ENCODE peak calls at places on chromosomes 6 and 20, in five cellular contexts. P is astrocyte, S is pancreas, K is endothelial cell of umbilical vein, L is GM06990. M is an unnamed sample. For H3K36me3, the result is how much of the 10 kb centered on the place peaks cover.

GRCh38 chr6:111981441-111981840 is 72.5 kb upstream of the CCN6 start:
- DNase-seq in P (no peak), S (no peak), K (no peak), L (no peak), M (no peak)

GRCh38 chr6:169397684-169398083 is 144.0 kb upstream of the THBS2 start:
- DNase-seq in P (no peak), S (no peak), K (no peak), L (no peak), M (no peak)

GRCh38 chr20:19137641-19138040 is 74.8 kb upstream of the SLC24A3 start:
- DNase-seq in P (no peak), S (no peak), K (no peak), L (no peak), M (no peak)

GRCh38 chr6:54010340-54011276 is 100.6 kb upstream of the MLIP start:
- DNase-seq in P (no peak), S (no peak), K (no peak), L (no peak), M (no peak)

GRCh38 chr6:26195924-26196845 is 109.0 kb downstream of the HFE start:
- DNase-seq in P (no peak), S (no peak), K (peak), L (peak), M (no peak)

GRCh38 chr6:37994238-37994637 is 174.7 kb downstream of the ZFAND3 start:
- DNase-seq in P (peak), S (no peak), K (peak), L (no peak), M (no peak)

GRCh38 chr6:68778356-68779020 is 143.4 kb downstream of the ADGRB3 start:
- DNase-seq in P (peak), S (peak), K (no peak), L (no peak), M (peak)

GRCh38 chr20:44730441-44730840 is 15.2 kb upstream of the KCNK15 start:
- DNase-seq in P (peak), S (no peak), K (peak), L (no peak), M (no peak)

GRCh38 chr6:40999498-41000070 is 39.4 kb downstream of the UNC5CL start:
- DNase-seq in P (peak), S (peak), K (peak), L (no peak), M (no peak)

GRCh38 chr6:11229267-11230043 is 3.0 kb downstream of the NEDD9 start:
- DNase-seq in P (no peak), S (no peak), K (peak), L (no peak), M (peak)

GRCh38 chr6:54801669-54802068 is 44.9 kb upstream of the FAM83B start:
- DNase-seq in P (peak), S (no peak), K (peak), L (no peak), M (no peak)

GRCh38 chr6:11722224-11722623 is 56.4 kb downstream of the ADTRP start:
- DNase-seq in P (no peak), S (no peak), K (no peak), L (no peak), M (no peak)

GRCh38 chr6:107310362-107310761 is 149.0 kb downstream of the PDSS2 start:
- DNase-seq in P (no peak), S (no peak), K (no peak), L (no peak), M (no peak)

GRCh38 chr20:39069976-39070375 is 107.8 kb downstream of the DHX35 start:
- DNase-seq in P (no peak), S (no peak), K (no peak), L (no peak), M (no peak)

GRCh38 chr6:868212-868611 is 175.3 kb upstream of the EXOC2 start:
- DNase-seq in P (no peak), S (no peak), K (no peak), L (no peak), M (no peak)
- H3K36me3 ChIP-seq in P (under half), S (under half), K (under half), L (under half), M (under half)

GRCh38 chr6:33453361-33454008 is 891 bp upstream of the ZBTB9 start:
- DNase-seq in P (peak), S (no peak), K (no peak), L (no peak), M (no peak)

GRCh38 chr6:33451606-33452005 is 2.8 kb upstream of the ZBTB9 start:
- DNase-seq in P (no peak), S (no peak), K (no peak), L (no peak), M (no peak)

GRCh38 chr6:33452496-33452895 is 1.9 kb upstream of the ZBTB9 start:
- DNase-seq in P (no peak), S (no peak), K (no peak), L (no peak), M (no peak)

GRCh38 chr6:33454009-33454946 is at the start of gene ZBTB9:
- DNase-seq in P (peak), S (peak), K (peak), L (peak), M (peak)

GRCh38 chr6:33450434-33450833 is 3.9 kb upstream of the ZBTB9 start:
- DNase-seq in P (no peak), S (no peak), K (no peak), L (no peak), M (no peak)
- H3K36me3 ChIP-seq in P (under half), S (under half), K (under half), L (under half), M (under half)

GRCh38 chr6:35897036-35897435 is 23.9 kb downstream of the SRPK1 start:
- DNase-seq in P (no peak), S (no peak), K (no peak), L (no peak), M (no peak)

GRCh38 chr6:35892482-35892881 is 28.4 kb downstream of the SRPK1 start:
- DNase-seq in P (no peak), S (no peak), K (no peak), L (no peak), M (no peak)

GRCh38 chr6:35896228-35896627 is 24.7 kb downstream of the SRPK1 start:
- DNase-seq in P (no peak), S (no peak), K (no peak), L (no peak), M (no peak)

GRCh38 chr6:35895560-35895959 is 25.3 kb downstream of the SRPK1 start:
- DNase-seq in P (peak), S (no peak), K (no peak), L (no peak), M (no peak)

GRCh38 chr6:35893246-35893645 is 27.7 kb downstream of the SRPK1 start:
- DNase-seq in P (peak), S (no peak), K (no peak), L (no peak), M (no peak)
- H3K36me3 ChIP-seq in P (under half), S (under half), K (under half), L (under half), M (half or more)

DNA sequence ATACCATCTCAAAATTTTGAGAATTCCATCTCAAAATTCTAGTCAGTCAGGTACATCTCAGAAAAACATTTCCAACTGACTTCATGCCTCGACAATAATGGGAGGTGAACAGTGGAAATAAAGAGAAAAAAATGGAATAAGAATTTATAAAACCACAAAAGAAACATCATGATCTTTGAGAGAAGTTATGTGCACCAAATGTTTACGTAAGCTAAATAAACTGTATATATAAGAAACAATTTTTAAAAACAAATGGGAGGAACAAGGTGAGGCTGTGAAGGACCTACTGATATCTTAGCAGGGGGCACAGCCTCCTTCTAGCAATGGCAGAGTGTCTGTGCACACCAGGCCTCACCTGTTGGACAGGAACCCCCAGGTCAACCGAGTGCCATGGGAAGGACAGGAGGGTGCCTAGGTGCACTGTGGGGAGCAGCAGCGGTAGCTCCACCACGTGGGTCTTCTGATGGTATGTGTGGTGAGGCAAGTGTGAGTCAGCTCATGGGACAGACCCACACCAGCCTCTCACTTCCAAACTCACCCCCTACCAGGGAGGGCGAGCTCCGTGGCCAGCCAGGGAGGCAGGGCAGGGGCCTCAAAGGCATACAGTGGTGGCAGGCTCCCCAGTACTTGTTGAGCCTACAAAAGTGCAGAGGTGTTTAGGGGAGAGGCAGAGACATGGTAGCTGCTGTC is 23.2 kb downstream of the DIDO1 start:
- DNase-seq in P (peak), S (no peak), K (no peak), L (no peak), M (no peak)
- H3K36me3 ChIP-seq in P (under half), S (under half), K (under half), L (under half), M (under half)

GRCh38 chr20:32808438-32808837 is 11.3 kb upstream of the MAPRE1 start:
- DNase-seq in P (no peak), S (no peak), K (no peak), L (no peak), M (no peak)
- H3K36me3 ChIP-seq in P (under half), S (under half), K (under half), L (under half), M (under half)

M was measured in neuronal stem cell.